ENCODE peak calls at places on chromosomes 3 and 15, in seven cellular contexts. D is SK-N-SH, P is K562, I is GM12878, T is HepG2, C is H1, B is GM12892. O is an unnamed sample.
A peak's percentile ranks its signal among the peaks of the same experiment; 100 is the strongest.

GRCh38 chr3:142445816-142446254 is 2.0 kb downstream of the XRN1 start:
- DNase-seq in D (no peak), P (peak; percentile 30), I (peak; percentile 44), T (peak; percentile 12), C (no peak), B (peak; percentile 14), O (peak; percentile 24)

GRCh38 chr15:74789171-74789627 is 7.3 kb downstream of the CSK start:
- DNase-seq in D (no peak), P (no peak), I (no peak), T (no peak), C (no peak), B (no peak), O (no peak)

GRCh38 chr15:49627407-49627877 is 6.6 kb downstream of the DTWD1 start:
- DNase-seq in D (no peak), P (no peak), I (no peak), T (peak; percentile 30), C (no peak), B (no peak), O (no peak)

GRCh38 chr3:171788546-171789351 is 21.5 kb downstream of the PLD1 start:
- DNase-seq in D (no peak), P (peak; percentile 46), I (no peak), T (peak; percentile 63), C (no peak), B (no peak), O (no peak)

GRCh38 chr3:106542101-106542769 is 673.4 kb upstream of the CBLB start:
- DNase-seq in D (no peak), P (no peak), I (no peak), T (no peak), C (no peak), B (no peak), O (no peak)

GRCh38 chr3:7744850-7745249 is 756.8 kb upstream of the LMCD1 start:
- DNase-seq in D (no peak), P (no peak), I (no peak), T (no peak), C (no peak), B (no peak), O (no peak)

GRCh38 chr3:59877679-59878427 is 828.0 kb upstream of the CFAP20DC start:
- DNase-seq in D (no peak), P (no peak), I (no peak), T (no peak), C (no peak), B (no peak), O (no peak)

GRCh38 chr15:51793521-51793920 is 35.9 kb upstream of the TMOD3 start:
- DNase-seq in D (no peak), P (no peak), I (no peak), T (no peak), C (no peak), B (no peak), O (no peak)

GRCh38 chr3:13002398-13003124 is 70.7 kb downstream of the IQSEC1 start:
- DNase-seq in D (no peak), P (peak; percentile 65), I (peak; percentile 89), T (no peak), C (no peak), B (no peak), O (no peak)

GRCh38 chr3:143241556-143241955 is 122.0 kb downstream of the CHST2 start:
- DNase-seq in D (no peak), P (no peak), I (no peak), T (no peak), C (no peak), B (no peak), O (no peak)

GRCh38 chr3:114848087-114848486 is 299.0 kb downstream of the ZBTB20 start:
- DNase-seq in D (no peak), P (no peak), I (no peak), T (no peak), C (no peak), B (no peak), O (no peak)

GRCh38 chr3:191136347-191136746 is 62.7 kb upstream of the OSTN start:
- DNase-seq in D (peak; percentile 14), P (peak; percentile 8), I (no peak), T (peak; percentile 18), C (no peak), B (no peak), O (no peak)

GRCh38 chr15:73906346-73907017 is 19.8 kb upstream of the LOXL1 start:
- DNase-seq in D (no peak), P (no peak), I (no peak), T (no peak), C (no peak), B (no peak), O (no peak)

GRCh38 chr3:126989316-126990023 is 6.6 kb downstream of the PLXNA1 start:
- DNase-seq in D (no peak), P (no peak), I (no peak), T (no peak), C (no peak), B (no peak), O (no peak)

GRCh38 chr15:97168704-97169475 is 791.6 kb upstream of the ARRDC4 start:
- DNase-seq in D (no peak), P (no peak), I (no peak), T (no peak), C (no peak), B (no peak), O (no peak)

GRCh38 chr3:155870945-155871745 is 695 bp downstream of the GMPS start:
- DNase-seq in D (peak; percentile 78), P (peak; percentile 69), I (no peak), T (no peak), C (peak; percentile 75), B (peak; percentile 44), O (no peak)

GRCh38 chr3:46089237-46090011 is 62.1 kb upstream of the XCR1 start:
- DNase-seq in D (no peak), P (no peak), I (peak; percentile 78), T (no peak), C (no peak), B (no peak), O (no peak)

GRCh38 chr3:4474683-4475490 is 7.8 kb upstream of the SUMF1 start:
- DNase-seq in D (no peak), P (peak; percentile 63), I (peak; percentile 81), T (no peak), C (no peak), B (no peak), O (no peak)

GRCh38 chr3:81013360-81013759 is 748.1 kb downstream of the GBE1 start:
- DNase-seq in D (no peak), P (no peak), I (no peak), T (no peak), C (no peak), B (no peak), O (no peak)

GRCh38 chr3:56702487-56703315 is 19.6 kb upstream of the TASOR start:
- DNase-seq in D (peak; percentile 57), P (peak; percentile 61), I (no peak), T (peak; percentile 63), C (no peak), B (no peak), O (no peak)

GRCh38 chr15:26628879-26629529 is 143.9 kb downstream of the GABRB3 start:
- DNase-seq in D (no peak), P (peak; percentile 85), I (no peak), T (no peak), C (peak; percentile 86), B (no peak), O (no peak)

DNA sequence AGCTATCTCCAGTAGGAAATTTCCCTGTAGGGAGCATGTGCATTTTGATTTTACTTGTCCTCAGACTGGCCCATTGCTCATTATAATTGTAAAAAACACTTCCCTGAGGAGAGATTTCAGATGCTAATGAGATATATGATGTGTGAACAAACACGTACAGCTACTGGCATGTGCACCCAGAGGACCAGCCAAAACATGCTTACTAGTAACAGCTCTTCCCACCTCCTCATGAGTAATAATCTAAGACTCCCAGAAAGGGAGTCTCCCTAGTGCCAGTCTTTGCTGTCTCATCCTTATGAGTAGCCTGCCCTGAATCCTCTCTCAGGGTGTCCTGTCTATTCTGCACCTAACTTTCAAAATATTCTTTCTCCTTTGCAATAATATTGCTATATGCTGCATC is 43.4 kb downstream of the FBXO22 start:
- DNase-seq in D (no peak), P (no peak), I (no peak), T (no peak), C (no peak), B (no peak), O (no peak)
- TF ChIP-seq POLR2AphosphoS5 in D (no peak), P (no peak), I (no peak), T (no peak), C (no peak), B (no peak), O (no peak)

GRCh38 chr3:20125912-20126311 is 60.1 kb downstream of the SGO1 start:
- DNase-seq in D (no peak), P (no peak), I (peak; percentile 71), T (no peak), C (no peak), B (peak; percentile 39), O (peak; percentile 37)
- TF ChIP-seq TAF1 in D (no peak), P (no peak), I (no peak), T (no peak), C (no peak), B (no peak), O (no peak)

GRCh38 chr15:99345242-99345641 is 94.0 kb downstream of the LRRC28 start:
- DNase-seq in D (no peak), P (no peak), I (no peak), T (no peak), C (no peak), B (no peak), O (no peak)

GRCh38 chr15:99343208-99343607 is 91.9 kb downstream of the LRRC28 start:
- DNase-seq in D (no peak), P (no peak), I (no peak), T (peak; percentile 65), C (no peak), B (no peak), O (no peak)

GRCh38 chr15:99345832-99346462 is 94.7 kb downstream of the LRRC28 start:
- DNase-seq in D (no peak), P (no peak), I (no peak), T (no peak), C (no peak), B (no peak), O (no peak)

GRCh38 chr15:99344639-99345038 is 93.4 kb downstream of the LRRC28 start:
- DNase-seq in D (no peak), P (no peak), I (no peak), T (no peak), C (no peak), B (no peak), O (no peak)

GRCh38 chr15:99343836-99344551 is 92.7 kb downstream of the LRRC28 start:
- DNase-seq in D (peak; percentile 30), P (no peak), I (no peak), T (no peak), C (peak; percentile 65), B (no peak), O (no peak)
- TF ChIP-seq POLR2AphosphoS5 in D (no peak), P (no peak), I (no peak), T (no peak), C (no peak), B (no peak), O (no peak)

GRCh38 chr15:80940851-80941250 is 48.8 kb downstream of the MESD start:
- DNase-seq in D (no peak), P (no peak), I (no peak), T (no peak), C (no peak), B (no peak), O (no peak)

GRCh38 chr15:80944818-80945217 is 44.8 kb downstream of the MESD start:
- DNase-seq in D (no peak), P (no peak), I (no peak), T (no peak), C (no peak), B (no peak), O (no peak)

GRCh38 chr15:80940331-80940730 is 49.3 kb downstream of the MESD start:
- DNase-seq in D (no peak), P (no peak), I (no peak), T (no peak), C (no peak), B (no peak), O (no peak)

GRCh38 chr15:80942266-80942665 is 47.4 kb downstream of the MESD start:
- DNase-seq in D (no peak), P (no peak), I (no peak), T (no peak), C (no peak), B (no peak), O (no peak)

GRCh38 chr15:80942746-80943565 is 46.7 kb downstream of the MESD start:
- DNase-seq in D (no peak), P (no peak), I (no peak), T (no peak), C (no peak), B (no peak), O (no peak)
- TF ChIP-seq TAF1 in D (no peak), P (no peak), I (no peak), T (no peak), C (no peak), B (no peak), O (no peak)

O was measured in GM12891.